ENCODE peak calls at places on chromosomes 6 and 20, in seven cellular contexts. One of them, this sample, is unnamed.

GRCh38 chr6:155493694-155494143 is 38.1 kb upstream of the NOX3 start:
- DNase-seq in MM.1S: peak; percentile 24
- DNase-seq in hepatocyte: peak; percentile 81
- DNase-seq in fibroblast of lung: peak; percentile 100
- DNase-seq in mammary epithelial cell: peak; percentile 95
- DNase-seq in GM12878: peak; percentile 56
- DNase-seq in GM23338: peak; percentile 39
- DNase-seq in this sample: peak; percentile 95

GRCh38 chr6:34986845-34987246 is 97.8 kb downstream of the ANKS1A start:
- DNase-seq in MM.1S: peak; percentile 48
- DNase-seq in GM12878: no peak
- DNase-seq in hepatocyte: peak; percentile 93
- DNase-seq in GM23338: peak; percentile 98
- DNase-seq in fibroblast of lung: peak; percentile 74
- DNase-seq in mammary epithelial cell: peak; percentile 53
- DNase-seq in this sample: peak; percentile 37

GRCh38 chr20:36062799-36063198 is 91.7 kb upstream of the EPB41L1 start:
- DNase-seq in mammary epithelial cell: peak; percentile 63
- DNase-seq in hepatocyte: peak; percentile 30
- DNase-seq in GM23338: no peak
- DNase-seq in GM12878: no peak
- DNase-seq in fibroblast of lung: no peak
- DNase-seq in MM.1S: no peak
- DNase-seq in this sample: no peak

GRCh38 chr6:84774174-84775158 is 10.1 kb upstream of the TBX18 start:
- DNase-seq in fibroblast of lung: no peak
- DNase-seq in mammary epithelial cell: peak; percentile 47
- DNase-seq in GM23338: peak; percentile 86
- DNase-seq in hepatocyte: peak; percentile 76
- DNase-seq in MM.1S: peak; percentile 51
- DNase-seq in GM12878: no peak
- DNase-seq in this sample: no peak

GRCh38 chr6:17482711-17483110 is 89.3 kb downstream of the CAP2 start:
- DNase-seq in GM12878: no peak
- DNase-seq in GM23338: peak; percentile 5
- DNase-seq in mammary epithelial cell: no peak
- DNase-seq in fibroblast of lung: no peak
- DNase-seq in hepatocyte: no peak
- DNase-seq in MM.1S: no peak
- DNase-seq in this sample: no peak

GRCh38 chr6:122730334-122730733 is 49.2 kb upstream of the FABP7 start:
- DNase-seq in mammary epithelial cell: no peak
- DNase-seq in hepatocyte: no peak
- DNase-seq in GM23338: no peak
- DNase-seq in fibroblast of lung: no peak
- DNase-seq in MM.1S: no peak
- DNase-seq in GM12878: no peak
- DNase-seq in this sample: no peak

GRCh38 chr6:101116337-101116736 is 235.2 kb upstream of the ASCC3 start:
- DNase-seq in mammary epithelial cell: no peak
- DNase-seq in GM23338: peak; percentile 18
- DNase-seq in GM12878: no peak
- DNase-seq in MM.1S: no peak
- DNase-seq in hepatocyte: no peak
- DNase-seq in fibroblast of lung: no peak
- DNase-seq in this sample: no peak

GRCh38 chr20:37596890-37597539 is 69.3 kb upstream of the BLCAP start:
- DNase-seq in GM12878: no peak
- DNase-seq in hepatocyte: no peak
- DNase-seq in fibroblast of lung: no peak
- DNase-seq in mammary epithelial cell: no peak
- DNase-seq in MM.1S: no peak
- DNase-seq in GM23338: no peak
- DNase-seq in this sample: no peak

GRCh38 chr6:5960456-5960855 is 46.3 kb downstream of the NRN1 start:
- DNase-seq in fibroblast of lung: no peak
- DNase-seq in mammary epithelial cell: no peak
- DNase-seq in MM.1S: no peak
- DNase-seq in GM23338: no peak
- DNase-seq in GM12878: no peak
- DNase-seq in hepatocyte: no peak
- DNase-seq in this sample: no peak

GRCh38 chr6:170278743-170279094 is 12.2 kb downstream of the DLL1 start:
- DNase-seq in hepatocyte: no peak
- DNase-seq in fibroblast of lung: no peak
- DNase-seq in GM12878: no peak
- DNase-seq in MM.1S: no peak
- DNase-seq in GM23338: no peak
- DNase-seq in mammary epithelial cell: no peak
- DNase-seq in this sample: no peak

GRCh38 chr6:170281331-170282292 is 9.3 kb downstream of the DLL1 start:
- DNase-seq in hepatocyte: no peak
- DNase-seq in MM.1S: no peak
- DNase-seq in mammary epithelial cell: no peak
- DNase-seq in fibroblast of lung: no peak
- DNase-seq in GM12878: no peak
- DNase-seq in GM23338: no peak
- DNase-seq in this sample: no peak

GRCh38 chr6:170280689-170281045 is 10.2 kb downstream of the DLL1 start:
- DNase-seq in mammary epithelial cell: no peak
- DNase-seq in GM23338: no peak
- DNase-seq in hepatocyte: no peak
- DNase-seq in GM12878: no peak
- DNase-seq in fibroblast of lung: no peak
- DNase-seq in MM.1S: no peak
- DNase-seq in this sample: no peak

GRCh38 chr6:170279426-170279825 is 11.5 kb downstream of the DLL1 start:
- DNase-seq in GM12878: no peak
- DNase-seq in MM.1S: no peak
- DNase-seq in mammary epithelial cell: no peak
- DNase-seq in fibroblast of lung: no peak
- DNase-seq in hepatocyte: no peak
- DNase-seq in GM23338: no peak
- DNase-seq in this sample: no peak

DNA sequence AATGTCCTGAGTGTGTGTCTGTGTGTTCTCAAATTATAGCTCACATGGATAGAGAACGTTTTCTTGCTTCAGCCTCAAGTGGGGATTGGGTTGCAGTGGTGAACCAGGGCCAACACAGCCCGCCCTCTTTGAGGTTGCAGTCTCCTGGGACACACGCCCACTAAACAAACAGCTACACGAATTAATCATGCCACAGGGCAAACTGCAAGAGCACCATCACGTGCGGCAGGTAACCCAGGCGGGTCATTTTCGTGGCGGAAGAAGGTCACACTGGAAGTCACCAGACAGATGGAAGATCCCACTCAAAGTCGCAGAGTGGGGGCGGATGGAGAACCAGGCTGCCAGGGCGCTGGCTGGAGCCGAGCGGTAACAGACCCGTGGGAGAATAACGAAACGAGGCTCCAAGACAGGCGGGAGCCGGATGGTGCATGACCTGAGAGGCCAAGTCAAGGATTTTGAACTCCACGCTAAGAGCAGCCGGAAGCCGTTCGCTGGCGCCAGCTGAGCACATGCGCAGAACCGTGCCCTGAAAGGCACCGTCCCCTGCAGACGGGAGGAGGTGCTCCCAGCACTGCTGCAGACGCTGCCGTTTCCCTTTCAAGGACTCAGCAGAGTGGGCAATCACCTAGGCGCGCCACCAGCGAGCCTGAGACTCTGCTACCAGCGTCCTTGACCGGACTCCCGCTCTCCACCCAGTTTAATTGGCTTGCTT is 10.7 kb downstream of the DLL1 start:
- DNase-seq in GM12878: no peak
- DNase-seq in mammary epithelial cell: no peak
- DNase-seq in GM23338: no peak
- DNase-seq in fibroblast of lung: no peak
- DNase-seq in hepatocyte: peak; percentile 55
- DNase-seq in MM.1S: peak; percentile 46
- DNase-seq in this sample: peak; percentile 35
- H2AFZ ChIP-seq in GM12878: no peak overlapping the region
- H2AFZ ChIP-seq in mammary epithelial cell: no peak overlapping the region
- H2AFZ ChIP-seq in GM23338: no peak overlapping the region
- H2AFZ ChIP-seq in fibroblast of lung: peak overlapping the region; percentile 94
- H2AFZ ChIP-seq in hepatocyte: no peak overlapping the region
- H2AFZ ChIP-seq in MM.1S: peak overlapping the region; percentile 38
- H2AFZ ChIP-seq in this sample: no peak overlapping the region

DNA sequence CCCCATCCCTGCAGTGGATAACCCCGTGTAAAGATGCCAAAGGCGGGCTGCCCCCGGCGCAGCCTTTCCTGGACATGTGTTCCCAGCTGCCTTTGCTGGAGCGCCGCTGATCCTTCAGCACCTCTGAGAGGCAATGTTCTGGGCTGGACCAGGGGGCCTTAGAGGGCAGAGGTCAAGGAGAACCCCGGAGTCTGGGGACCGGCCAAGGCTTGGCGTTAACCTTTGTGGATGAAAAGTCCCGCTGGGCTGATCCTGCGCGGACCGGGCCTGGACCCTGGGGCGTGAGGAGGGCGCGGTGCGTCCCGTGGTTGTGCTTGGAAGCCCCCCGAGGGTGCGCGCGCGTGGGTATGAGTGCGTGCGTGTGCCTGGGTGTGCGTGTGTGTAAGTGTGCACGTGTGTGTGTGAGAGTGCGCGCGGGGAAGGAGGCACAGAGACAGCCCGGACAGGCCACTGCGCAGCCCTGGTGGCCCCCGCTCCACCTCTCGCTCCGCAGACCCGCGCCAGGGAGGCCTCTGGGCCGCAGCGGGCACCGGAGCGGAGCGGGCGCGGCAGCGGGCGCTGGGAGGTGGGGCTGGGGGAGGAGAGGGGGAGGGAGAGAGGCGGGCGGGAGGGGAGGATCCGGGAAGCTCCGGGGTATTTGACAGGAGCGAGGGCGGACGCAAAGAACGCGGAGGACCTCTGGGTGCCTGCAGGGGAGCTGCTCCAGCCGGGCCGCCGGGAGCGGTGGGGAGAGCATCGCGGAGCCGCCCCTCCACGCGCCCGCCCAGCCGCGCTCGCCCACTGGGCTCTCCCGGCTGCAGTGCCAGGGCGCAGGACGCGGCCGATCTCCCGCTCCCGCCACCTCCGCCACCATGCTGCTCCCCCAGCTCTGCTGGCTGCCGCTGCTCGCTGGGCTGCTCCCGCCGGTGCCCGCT is at the start of gene SMOC2:
- DNase-seq in hepatocyte: peak; percentile 47
- DNase-seq in GM12878: no peak
- DNase-seq in fibroblast of lung: no peak
- DNase-seq in GM23338: peak; percentile 56
- DNase-seq in MM.1S: no peak
- DNase-seq in mammary epithelial cell: no peak
- DNase-seq in this sample: no peak
- TF ChIP-seq CTCF in hepatocyte: no peak
- TF ChIP-seq CTCF in GM12878: no peak
- TF ChIP-seq CTCF in fibroblast of lung: no peak
- TF ChIP-seq CTCF in GM23338: no peak
- TF ChIP-seq CTCF in MM.1S: no peak
- TF ChIP-seq CTCF in mammary epithelial cell: no peak
- TF ChIP-seq CTCF in this sample: no peak

DNA sequence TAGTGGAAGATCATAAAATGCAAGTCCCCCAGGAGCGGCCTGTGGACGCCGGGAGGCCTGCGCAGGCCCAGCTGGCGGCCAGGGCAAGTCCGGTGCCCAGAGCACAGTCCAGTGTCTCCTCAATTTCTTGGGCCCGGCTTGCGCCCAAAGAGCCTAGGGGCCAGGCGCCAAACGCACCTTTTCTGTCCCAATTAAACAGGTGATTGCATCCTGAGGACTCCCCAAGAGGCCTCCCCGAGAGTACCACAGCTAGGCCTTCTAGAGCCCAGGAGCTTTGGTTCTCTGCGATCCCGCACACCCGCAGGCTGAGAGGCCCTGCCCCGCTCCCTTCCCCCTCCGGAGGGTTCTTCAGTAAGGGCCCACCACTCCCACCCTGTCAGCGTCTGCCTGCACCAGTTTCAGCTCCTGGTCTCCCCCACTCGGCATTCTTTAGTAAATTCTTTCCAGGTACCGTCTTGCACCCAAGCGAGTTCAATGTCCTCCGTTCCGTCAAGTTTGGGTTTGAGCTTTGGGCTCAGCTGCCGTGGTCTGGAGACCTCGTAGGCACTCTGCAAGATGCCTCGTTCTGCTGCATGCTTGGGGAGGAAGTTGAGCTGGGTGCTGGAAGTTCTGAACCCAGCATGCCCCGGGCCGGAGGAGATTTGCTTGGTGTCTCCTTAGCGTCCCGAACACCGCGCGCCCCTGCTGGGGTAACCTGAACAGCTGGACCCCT is 3.9 kb upstream of the NKX2-2 start:
- DNase-seq in GM23338: peak; percentile 60
- DNase-seq in GM12878: no peak
- DNase-seq in mammary epithelial cell: no peak
- DNase-seq in hepatocyte: no peak
- DNase-seq in MM.1S: no peak
- DNase-seq in fibroblast of lung: no peak
- DNase-seq in this sample: no peak
- TF ChIP-seq EZH2 in GM23338: no peak
- TF ChIP-seq EZH2 in GM12878: no peak
- TF ChIP-seq EZH2 in mammary epithelial cell: peak; percentile 59
- TF ChIP-seq EZH2 in hepatocyte: peak; percentile 65
- TF ChIP-seq EZH2 in MM.1S: no peak
- TF ChIP-seq EZH2 in fibroblast of lung: no peak
- TF ChIP-seq EZH2 in this sample: no peak

GRCh38 chr6:14475306-14475705 is 357.7 kb downstream of the CD83 start:
- DNase-seq in GM23338: no peak
- DNase-seq in GM12878: no peak
- DNase-seq in MM.1S: no peak
- DNase-seq in mammary epithelial cell: no peak
- DNase-seq in fibroblast of lung: no peak
- DNase-seq in hepatocyte: no peak
- DNase-seq in this sample: no peak

GRCh38 chr6:14470697-14471096 is 353.1 kb downstream of the CD83 start:
- DNase-seq in GM23338: no peak
- DNase-seq in hepatocyte: no peak
- DNase-seq in MM.1S: no peak
- DNase-seq in mammary epithelial cell: no peak
- DNase-seq in fibroblast of lung: no peak
- DNase-seq in GM12878: no peak
- DNase-seq in this sample: no peak

GRCh38 chr6:14474816-14475215 is 357.2 kb downstream of the CD83 start:
- DNase-seq in MM.1S: no peak
- DNase-seq in mammary epithelial cell: no peak
- DNase-seq in GM12878: no peak
- DNase-seq in GM23338: no peak
- DNase-seq in fibroblast of lung: no peak
- DNase-seq in hepatocyte: no peak
- DNase-seq in this sample: peak; percentile 46

GRCh38 chr6:14476793-14477531 is 359.4 kb downstream of the CD83 start:
- DNase-seq in GM12878: no peak
- DNase-seq in fibroblast of lung: peak; percentile 95
- DNase-seq in mammary epithelial cell: no peak
- DNase-seq in hepatocyte: peak; percentile 85
- DNase-seq in MM.1S: no peak
- DNase-seq in GM23338: no peak
- DNase-seq in this sample: no peak

DNA sequence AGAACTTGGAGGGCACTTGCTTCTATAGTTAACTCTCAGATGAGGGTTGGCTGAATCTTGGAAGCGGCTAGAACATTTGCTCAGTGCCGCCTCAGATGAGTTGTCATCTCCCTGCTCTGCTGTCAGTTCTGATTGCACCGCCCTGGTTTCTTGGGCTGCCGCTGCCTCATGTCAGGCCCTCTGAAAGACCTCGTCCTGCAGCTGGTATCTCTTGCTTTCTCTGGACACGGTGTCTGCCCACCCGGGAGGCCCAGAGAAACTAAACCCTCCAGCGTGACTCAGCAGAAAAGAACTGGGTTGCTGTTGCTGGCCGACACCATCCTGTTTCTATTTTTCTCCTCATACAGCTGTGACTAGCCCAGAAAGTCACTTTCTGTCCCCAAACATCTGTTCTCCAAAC is 355.4 kb downstream of the CD83 start:
- DNase-seq in hepatocyte: no peak
- DNase-seq in GM23338: no peak
- DNase-seq in MM.1S: peak; percentile 7
- DNase-seq in fibroblast of lung: peak; percentile 27
- DNase-seq in GM12878: no peak
- DNase-seq in mammary epithelial cell: no peak
- DNase-seq in this sample: no peak
- H2AFZ ChIP-seq in hepatocyte: no peak overlapping the region
- H2AFZ ChIP-seq in GM23338: no peak overlapping the region
- H2AFZ ChIP-seq in MM.1S: no peak overlapping the region
- H2AFZ ChIP-seq in fibroblast of lung: no peak overlapping the region
- H2AFZ ChIP-seq in GM12878: no peak overlapping the region
- H2AFZ ChIP-seq in mammary epithelial cell: no peak overlapping the region
- H2AFZ ChIP-seq in this sample: no peak overlapping the region

This sample was measured in PC-9.